ENCODE peak calls at places on chromosomes 11 and 22, in eight cellular contexts. One of them, this sample, is unnamed.

GRCh38 chr11:95100191-95100648 is 10.6 kb downstream of the ENDOD1 start:
- DNase-seq in SW480: no peak
- DNase-seq in glomerular endothelial cell: no peak
- DNase-seq in pulmonary artery endothelial cell: no peak
- DNase-seq in dorsolateral prefrontal cortex: no peak
- DNase-seq in EL: no peak
- DNase-seq in DMS153: no peak
- DNase-seq in aorta: no peak
- DNase-seq in this sample: no peak

GRCh38 chr11:723120-723883 is 17.3 kb downstream of the EPS8L2 start:
- DNase-seq in SW480: peak
- DNase-seq in glomerular endothelial cell: peak
- DNase-seq in pulmonary artery endothelial cell: no peak
- DNase-seq in dorsolateral prefrontal cortex: no peak
- DNase-seq in EL: peak
- DNase-seq in DMS153: no peak
- DNase-seq in aorta: no peak
- DNase-seq in this sample: peak

GRCh38 chr11:17839973-17840611 is 105.5 kb downstream of the KCNC1 start:
- DNase-seq in SW480: peak
- DNase-seq in glomerular endothelial cell: no peak
- DNase-seq in pulmonary artery endothelial cell: no peak
- DNase-seq in dorsolateral prefrontal cortex: peak
- DNase-seq in EL: no peak
- DNase-seq in DMS153: peak
- DNase-seq in aorta: no peak
- DNase-seq in this sample: peak

GRCh38 chr11:8908099-8908498 is 2.9 kb upstream of the AKIP1 start:
- DNase-seq in SW480: no peak
- DNase-seq in glomerular endothelial cell: no peak
- DNase-seq in pulmonary artery endothelial cell: no peak
- DNase-seq in dorsolateral prefrontal cortex: no peak
- DNase-seq in EL: no peak
- DNase-seq in DMS153: no peak
- DNase-seq in aorta: no peak
- DNase-seq in this sample: no peak

GRCh38 chr11:45145421-45146071 is 893 bp upstream of the PRDM11 start:
- DNase-seq in SW480: no peak
- DNase-seq in glomerular endothelial cell: no peak
- DNase-seq in pulmonary artery endothelial cell: no peak
- DNase-seq in dorsolateral prefrontal cortex: no peak
- DNase-seq in EL: peak
- DNase-seq in DMS153: no peak
- DNase-seq in aorta: peak
- DNase-seq in this sample: peak

GRCh38 chr11:57639321-57640067 is 10.2 kb downstream of the YPEL4 start:
- DNase-seq in SW480: no peak
- DNase-seq in glomerular endothelial cell: no peak
- DNase-seq in pulmonary artery endothelial cell: no peak
- DNase-seq in dorsolateral prefrontal cortex: no peak
- DNase-seq in EL: peak
- DNase-seq in DMS153: no peak
- DNase-seq in aorta: no peak
- DNase-seq in this sample: peak

GRCh38 chr11:41784513-41785335 is 325.3 kb upstream of the LRRC4C start:
- DNase-seq in SW480: peak
- DNase-seq in glomerular endothelial cell: no peak
- DNase-seq in pulmonary artery endothelial cell: no peak
- DNase-seq in dorsolateral prefrontal cortex: no peak
- DNase-seq in EL: no peak
- DNase-seq in DMS153: no peak
- DNase-seq in aorta: no peak
- DNase-seq in this sample: no peak

GRCh38 chr22:50247748-50248147 is 2.9 kb upstream of the TUBGCP6 start:
- DNase-seq in SW480: no peak
- DNase-seq in glomerular endothelial cell: no peak
- DNase-seq in pulmonary artery endothelial cell: no peak
- DNase-seq in dorsolateral prefrontal cortex: peak
- DNase-seq in EL: peak
- DNase-seq in DMS153: peak
- DNase-seq in aorta: no peak
- DNase-seq in this sample: peak

GRCh38 chr11:12377106-12377823 is at the start of gene PARVA:
- DNase-seq in SW480: peak
- DNase-seq in glomerular endothelial cell: no peak
- DNase-seq in pulmonary artery endothelial cell: peak
- DNase-seq in dorsolateral prefrontal cortex: peak
- DNase-seq in EL: peak
- DNase-seq in DMS153: peak
- DNase-seq in aorta: peak
- DNase-seq in this sample: peak

GRCh38 chr11:126415128-126415527 is 59.6 kb downstream of the ST3GAL4 start:
- DNase-seq in SW480: no peak
- DNase-seq in glomerular endothelial cell: no peak
- DNase-seq in pulmonary artery endothelial cell: no peak
- DNase-seq in dorsolateral prefrontal cortex: peak
- DNase-seq in EL: no peak
- DNase-seq in DMS153: no peak
- DNase-seq in aorta: peak
- DNase-seq in this sample: no peak

GRCh38 chr11:78228467-78228866 is 39.7 kb downstream of the USP35 start:
- DNase-seq in SW480: peak
- DNase-seq in glomerular endothelial cell: peak
- DNase-seq in pulmonary artery endothelial cell: peak
- DNase-seq in dorsolateral prefrontal cortex: no peak
- DNase-seq in EL: peak
- DNase-seq in DMS153: peak
- DNase-seq in aorta: no peak
- DNase-seq in this sample: peak

This sample was measured in EH.